ENCODE peak calls at places on chromosome 12, in nine cellular contexts. E is IMR-90, T is A549, J is thoracic aorta, V is heart right ventricle, B is esophagus squamous epithelium, I is fibroblast of lung, H is left ventricle myocardium inferior, Y is MM.1S. X is an unnamed sample. For H3K9me3, the result is how much of the 10 kb centered on the place peaks cover.

GRCh38 chr12:69254046-69254445 is 14.7 kb downstream of the CPSF6 start:
- DNase-seq in Y (peak), J (no peak), H (no peak), T (peak), B (no peak), V (no peak), E (peak), I (peak), X (no peak)

GRCh38 chr12:26938660-26939185 is 453 bp downstream of the FGFR1OP2 start:
- DNase-seq in J (no peak), H (no peak), E (no peak), I (no peak), B (no peak), Y (peak), T (peak), V (no peak), X (peak)

GRCh38 chr12:79737875-79738718 is 47.3 kb upstream of the PAWR start:
- DNase-seq in E (peak), V (peak), H (no peak), Y (peak), J (no peak), T (peak), I (peak), B (no peak), X (no peak)

GRCh38 chr12:76810690-76811434 is 46.9 kb downstream of the ZDHHC17 start:
- DNase-seq in V (no peak), I (no peak), Y (no peak), B (no peak), T (no peak), H (no peak), E (no peak), J (no peak), X (no peak)

GRCh38 chr12:8956772-8957171 is 7.3 kb upstream of the M6PR start:
- DNase-seq in J (no peak), B (no peak), Y (no peak), H (peak), I (no peak), E (no peak), T (no peak), V (no peak), X (no peak)

GRCh38 chr12:22256076-22256475 is 78.4 kb downstream of the ST8SIA1 start:
- DNase-seq in B (no peak), Y (peak), I (peak), H (no peak), V (no peak), J (no peak), T (no peak), E (peak), X (no peak)

GRCh38 chr12:130521375-130522124 is 183.9 kb downstream of the PIWIL1 start:
- DNase-seq in I (no peak), T (no peak), B (no peak), V (no peak), E (no peak), J (no peak), H (no peak), Y (no peak), X (no peak)

GRCh38 chr12:94805749-94806148 is 155.4 kb upstream of the TMCC3 start:
- DNase-seq in V (no peak), I (peak), B (no peak), J (no peak), H (no peak), T (no peak), Y (no peak), E (peak), X (no peak)

GRCh38 chr12:93989913-93990312 is 158.5 kb upstream of the PLXNC1 start:
- DNase-seq in H (no peak), B (no peak), T (no peak), I (no peak), V (no peak), E (no peak), J (no peak), Y (no peak), X (no peak)

GRCh38 chr12:125070661-125071390 is 5.6 kb downstream of the AACS start:
- DNase-seq in B (no peak), Y (no peak), V (no peak), H (no peak), T (no peak), I (no peak), E (no peak), J (no peak), X (no peak)

GRCh38 chr12:40152783-40153383 is 47.0 kb upstream of the SLC2A13 start:
- DNase-seq in V (peak), B (no peak), Y (peak), T (no peak), I (peak), H (peak), J (no peak), E (peak), X (peak)

GRCh38 chr12:47868041-47868440 is 36.8 kb downstream of the VDR start:
- DNase-seq in J (no peak), H (no peak), T (no peak), Y (no peak), V (no peak), E (no peak), I (peak), B (no peak), X (no peak)

GRCh38 chr12:116143883-116144266 is 133.6 kb downstream of the MED13L start:
- DNase-seq in T (no peak), E (peak), B (no peak), J (no peak), V (no peak), H (no peak), Y (no peak), I (peak), X (no peak)
- H3K9me3 ChIP-seq in T (under half), E (under half), B (under half), J (under half), V (under half), H (under half), Y (under half), I (under half), X (under half)

DNA sequence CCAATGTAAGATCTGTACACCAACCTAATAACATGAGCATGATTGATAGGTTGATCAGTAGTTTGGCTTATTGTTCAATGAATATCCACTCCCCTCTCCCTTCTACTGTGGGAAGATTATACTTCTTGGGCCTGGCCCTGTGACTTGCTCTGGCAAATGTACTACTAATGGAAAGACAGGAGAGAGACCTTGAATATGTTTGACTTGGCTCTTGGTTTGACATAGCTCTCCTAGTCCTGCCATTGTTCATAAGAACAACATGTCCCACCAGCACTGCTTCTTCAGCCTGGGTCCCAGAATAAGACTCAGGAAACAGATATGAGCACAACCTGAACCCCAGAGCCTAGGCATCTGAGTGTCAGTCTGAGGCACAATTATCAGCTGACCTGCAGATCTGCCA is 112.8 kb upstream of the RESF1 start:
- DNase-seq in B (no peak), V (no peak), E (no peak), T (no peak), Y (no peak), J (no peak), I (no peak), H (no peak), X (no peak)
- H3K9me3 ChIP-seq in B (under half), V (under half), E (under half), T (under half), Y (under half), J (under half), I (under half), H (under half), X (under half)

DNA sequence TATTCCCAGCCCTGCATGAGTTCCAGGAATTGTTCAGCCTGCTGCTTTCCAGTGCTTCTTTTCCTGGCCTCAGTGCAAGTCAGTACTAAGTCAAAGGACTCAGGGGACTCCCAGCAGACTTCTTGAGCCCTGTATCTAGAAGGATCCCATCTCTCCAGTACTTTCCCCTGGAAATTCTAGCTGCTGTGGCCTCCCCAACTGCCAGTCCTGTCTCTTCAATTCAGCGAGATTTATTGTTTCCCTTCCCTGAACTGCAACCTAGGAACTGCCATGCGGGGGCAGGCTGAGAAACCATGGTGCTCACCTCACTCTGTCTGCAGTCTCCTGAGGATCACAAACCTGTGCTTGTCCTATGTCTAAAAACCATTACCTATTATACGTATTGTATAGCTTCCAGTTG is 31.8 kb downstream of the ZNF605 start:
- DNase-seq in V (no peak), J (no peak), Y (no peak), E (no peak), H (no peak), I (no peak), T (no peak), B (no peak), X (no peak)
- H3K9me3 ChIP-seq in V (half or more), J (half or more), Y (under half), E (half or more), H (half or more), I (under half), T (half or more), B (half or more), X (half or more)

GRCh38 chr12:66137937-66138336 is 7.4 kb upstream of the LLPH start:
- DNase-seq in V (no peak), B (no peak), I (no peak), Y (no peak), T (no peak), H (no peak), E (no peak), J (no peak), X (no peak)

GRCh38 chr12:66141299-66141698 is 10.7 kb upstream of the LLPH start:
- DNase-seq in J (no peak), Y (no peak), V (no peak), H (no peak), B (no peak), I (no peak), E (no peak), T (no peak), X (no peak)

GRCh38 chr12:66143868-66144267 is 13.3 kb upstream of the LLPH start:
- DNase-seq in T (no peak), E (no peak), J (no peak), H (no peak), Y (no peak), B (no peak), V (no peak), I (no peak), X (no peak)

GRCh38 chr12:66139328-66139727 is 8.8 kb upstream of the LLPH start:
- DNase-seq in J (no peak), T (no peak), I (no peak), E (no peak), H (no peak), V (no peak), Y (no peak), B (no peak), X (no peak)

GRCh38 chr12:66140726-66141125 is 10.2 kb upstream of the LLPH start:
- DNase-seq in J (no peak), H (no peak), V (no peak), I (peak), B (no peak), E (no peak), T (no peak), Y (no peak), X (no peak)
- H3K9me3 ChIP-seq in J (under half), H (under half), V (under half), I (under half), B (under half), E (under half), T (under half), Y (under half), X (under half)

DNA sequence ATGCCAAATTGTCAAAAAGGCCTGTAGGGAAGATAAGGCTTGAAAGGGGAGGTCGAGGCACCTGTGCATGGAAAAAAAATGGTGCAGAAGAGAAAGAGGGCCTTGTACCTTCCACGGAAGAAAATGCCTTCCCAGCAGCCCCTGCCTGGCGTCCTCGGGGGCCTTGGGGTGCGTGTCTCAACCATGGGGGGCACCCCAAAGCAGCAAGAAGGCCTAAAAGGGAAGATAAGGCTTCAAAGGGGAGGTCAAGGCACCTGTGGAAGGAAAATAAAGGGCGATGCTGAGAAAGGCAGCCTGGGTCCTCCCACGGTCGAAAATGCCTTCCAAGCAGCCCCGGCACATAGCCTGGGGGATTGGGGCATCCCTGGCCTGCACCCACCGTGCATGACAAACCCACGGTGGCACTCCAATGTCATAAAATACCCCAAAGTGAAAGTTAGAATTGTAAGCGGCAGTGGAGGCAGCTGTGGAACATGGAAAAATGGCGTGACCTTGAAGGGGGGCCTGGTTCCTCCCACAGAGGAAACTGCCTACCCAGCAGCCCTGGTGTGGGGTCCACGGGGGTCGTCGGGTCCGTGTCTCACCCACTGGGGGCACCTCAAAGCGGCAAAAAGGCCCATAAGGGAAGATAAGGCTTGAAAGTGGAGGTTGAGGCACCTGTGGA is 275.0 kb downstream of the ALG10 start:
- DNase-seq in T (no peak), V (no peak), J (no peak), Y (no peak), H (no peak), E (no peak), I (no peak), B (no peak), X (no peak)
- H3K9me3 ChIP-seq in T (under half), V (under half), J (under half), Y (under half), H (under half), E (half or more), I (under half), B (half or more), X (under half)

GRCh38 chr12:34287986-34288962 is 266.0 kb downstream of the ALG10 start:
- DNase-seq in Y (no peak), T (no peak), E (no peak), I (no peak), V (no peak), B (no peak), H (peak), J (no peak), X (no peak)
- H3K9me3 ChIP-seq in Y (under half), T (under half), E (half or more), I (under half), V (under half), B (half or more), H (half or more), J (under half), X (under half)

GRCh38 chr12:99390707-99391106 is 256.8 kb upstream of the GARIN6 start:
- DNase-seq in B (no peak), V (no peak), H (no peak), I (no peak), Y (no peak), E (no peak), J (no peak), T (peak), X (no peak)

GRCh38 chr12:99389751-99390150 is 257.8 kb upstream of the GARIN6 start:
- DNase-seq in B (no peak), H (no peak), J (no peak), I (no peak), Y (no peak), E (no peak), T (no peak), V (no peak), X (no peak)

GRCh38 chr12:99392091-99392850 is 255.3 kb upstream of the GARIN6 start:
- DNase-seq in T (no peak), B (no peak), J (no peak), Y (no peak), V (no peak), H (no peak), E (no peak), I (no peak), X (no peak)

GRCh38 chr12:99393763-99394162 is 253.8 kb upstream of the GARIN6 start:
- DNase-seq in V (no peak), T (no peak), J (no peak), Y (peak), I (no peak), B (no peak), E (no peak), H (no peak), X (no peak)
- H3K9me3 ChIP-seq in V (under half), T (under half), J (under half), Y (under half), I (under half), B (under half), E (under half), H (under half), X (under half)

GRCh38 chr12:34404377-34405285 is 382.3 kb downstream of the ALG10 start:
- DNase-seq in T (no peak), J (no peak), B (no peak), I (no peak), V (no peak), E (no peak), Y (no peak), H (peak), X (no peak)
- H3K9me3 ChIP-seq in T (under half), J (under half), B (half or more), I (under half), V (under half), E (half or more), Y (under half), H (half or more), X (under half)